ENCODE peak calls at places on chromosomes 4 and X, in seven cellular contexts. C is endothelial cell of umbilical vein, D is heart right ventricle, W is neural progenitor cell, F is suprapubic skin, U is upper lobe of left lung, J is sigmoid colon. L is an unnamed sample.
A peak's percentile ranks its signal among the peaks of the same experiment; 100 is the strongest.

GRCh38 chr4:4256799-4257198 is 8.8 kb upstream of the TMEM128 start:
- DNase-seq in W (no peak), U (no peak), C (no peak), F (no peak), J (no peak), D (no peak), L (no peak)

GRCh38 chrX:37871626-37872302 is 24.4 kb upstream of the DYNLT3 start:
- DNase-seq in D (peak; percentile 13), W (no peak), U (no peak), J (no peak), F (no peak), C (peak; percentile 46), L (peak; percentile 76)

GRCh38 chr4:180953572-180953971 is 1289.6 kb upstream of the TENM3 start:
- DNase-seq in C (no peak), W (peak; percentile 34), F (no peak), U (no peak), D (no peak), J (no peak), L (no peak)

GRCh38 chrX:149512225-149512885 is 7.2 kb upstream of the IDS start:
- DNase-seq in D (peak; percentile 40), J (no peak), F (no peak), U (no peak), C (peak; percentile 55), W (peak; percentile 62), L (no peak)

GRCh38 chr4:139054791-139055376 is 39.3 kb downstream of the NOCT start:
- DNase-seq in U (no peak), F (no peak), D (no peak), C (no peak), J (no peak), W (no peak), L (no peak)

GRCh38 chr4:55169352-55169959 is 44.1 kb upstream of the KDR start:
- DNase-seq in F (no peak), D (peak; percentile 25), C (no peak), U (no peak), W (peak; percentile 81), J (no peak), L (no peak)

GRCh38 chr4:23789765-23790164 is 100.1 kb downstream of the PPARGC1A start:
- DNase-seq in J (peak; percentile 65), F (no peak), W (no peak), D (peak; percentile 71), U (no peak), C (no peak), L (no peak)

GRCh38 chr4:3747582-3747906 is 18.6 kb upstream of the ADRA2C start:
- DNase-seq in F (no peak), D (no peak), J (no peak), W (peak; percentile 67), U (peak; percentile 29), C (no peak), L (no peak)

GRCh38 chrX:104253567-104254441 is 929 bp downstream of the ESX1 start:
- DNase-seq in F (no peak), J (no peak), C (no peak), W (peak; percentile 69), U (peak; percentile 59), D (no peak), L (no peak)

GRCh38 chrX:49003696-49004095 is 1.6 kb upstream of the GRIPAP1 start:
- DNase-seq in J (no peak), C (no peak), D (no peak), W (no peak), F (no peak), U (no peak), L (no peak)

GRCh38 chr4:15550491-15550890 is 80.8 kb downstream of the CC2D2A start:
- DNase-seq in U (no peak), J (no peak), C (no peak), F (no peak), D (no peak), W (no peak), L (no peak)

GRCh38 chrX:20267924-20268701 is 1.4 kb upstream of the RPS6KA3 start:
- DNase-seq in U (peak; percentile 84), C (peak; percentile 28), J (peak; percentile 86), D (peak; percentile 38), W (peak; percentile 61), F (peak; percentile 74), L (no peak)

GRCh38 chrX:347351-348117 is 28.9 kb upstream of the GTPBP6 start:
- DNase-seq in F (peak; percentile 76), D (no peak), J (peak; percentile 55), C (no peak), U (peak; percentile 74), W (no peak), L (peak; percentile 67)

GRCh38 chr4:156672924-156673323 is 298.7 kb downstream of the PDGFC start:
- DNase-seq in F (no peak), C (no peak), W (no peak), D (no peak), U (no peak), J (no peak), L (no peak)

GRCh38 chr4:38757945-38758344 is 24.8 kb downstream of the TLR10 start:
- DNase-seq in W (peak; percentile 15), F (no peak), J (no peak), U (no peak), D (no peak), C (no peak), L (no peak)

GRCh38 chrX:104922206-104922621 is 298.3 kb downstream of the TEX13A start:
- DNase-seq in D (peak; percentile 17), F (peak; percentile 71), J (peak; percentile 70), C (peak; percentile 53), W (peak; percentile 72), U (no peak), L (no peak)

GRCh38 chr4:8345946-8346814 is 76.6 kb downstream of the HTRA3 start:
- DNase-seq in D (no peak), J (peak; percentile 40), F (peak; percentile 58), W (no peak), U (peak; percentile 81), C (no peak), L (no peak)

GRCh38 chrX:12988797-12989196 is 13.9 kb downstream of the TMSB4X start:
- DNase-seq in C (peak; percentile 73), W (no peak), J (no peak), U (no peak), D (no peak), F (no peak), L (no peak)

GRCh38 chrX:116379854-116380253 is 56.6 kb upstream of the SLC6A14 start:
- DNase-seq in D (no peak), F (no peak), J (no peak), C (peak; percentile 0), U (no peak), W (no peak), L (peak; percentile 60)

GRCh38 chr4:57103051-57103450 is 7.1 kb downstream of the IGFBP7 start:
- DNase-seq in F (no peak), W (no peak), D (peak; percentile 57), C (peak; percentile 59), U (no peak), J (no peak), L (no peak)

GRCh38 chrX:7985568-7985967 is 58.4 kb upstream of the PNPLA4 start:
- DNase-seq in F (no peak), W (no peak), D (no peak), U (no peak), J (no peak), C (no peak), L (no peak)

GRCh38 chr4:107619731-107620130 is 100.3 kb downstream of the PAPSS1 start:
- DNase-seq in W (no peak), F (no peak), U (no peak), C (no peak), D (no peak), J (no peak), L (no peak)
- H3K4me3 ChIP-seq in W (no peak overlapping the region), F (no peak overlapping the region), U (no peak overlapping the region), C (no peak overlapping the region), D (no peak overlapping the region), J (no peak overlapping the region), L (no peak overlapping the region)

DNA sequence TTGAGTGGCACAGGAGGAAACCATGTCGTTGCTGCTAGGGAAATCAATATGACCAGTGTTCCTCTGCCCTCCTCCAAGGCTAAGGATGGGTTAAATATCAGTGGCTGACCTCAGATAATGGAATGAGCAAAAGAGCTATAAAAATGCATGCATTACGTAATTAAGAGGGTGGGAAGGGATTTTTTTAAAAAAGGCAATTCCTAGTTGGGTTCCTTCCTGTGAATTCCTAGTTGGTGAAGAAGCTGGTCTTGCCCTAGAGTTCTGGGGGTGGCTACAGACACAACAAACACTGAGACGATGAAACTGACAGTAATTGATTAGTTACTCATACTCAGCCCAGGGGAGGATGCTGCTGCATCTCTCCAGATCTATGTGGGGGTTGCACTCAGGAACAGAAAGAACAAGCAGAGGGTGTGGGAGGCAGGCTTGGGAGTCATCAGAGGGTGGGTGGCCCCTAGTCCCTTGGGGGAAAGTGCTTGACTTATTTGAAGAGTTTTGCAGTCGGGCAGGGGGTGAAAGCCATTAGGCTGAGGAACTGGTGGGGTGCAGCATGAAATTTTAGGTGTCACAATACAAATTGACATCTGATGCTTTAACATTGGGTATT is 662.0 kb upstream of the FRG1 start:
- DNase-seq in W (no peak), J (no peak), U (no peak), F (no peak), D (no peak), C (no peak), L (no peak)
- H3K36me3 ChIP-seq in W (no peaks in the 10 kb centered on the region), J (no peaks in the 10 kb centered on the region), U (no peaks in the 10 kb centered on the region), F (no peaks in the 10 kb centered on the region), D (no peaks in the 10 kb centered on the region), C (no peaks in the 10 kb centered on the region), L (no peaks in the 10 kb centered on the region)

DNA sequence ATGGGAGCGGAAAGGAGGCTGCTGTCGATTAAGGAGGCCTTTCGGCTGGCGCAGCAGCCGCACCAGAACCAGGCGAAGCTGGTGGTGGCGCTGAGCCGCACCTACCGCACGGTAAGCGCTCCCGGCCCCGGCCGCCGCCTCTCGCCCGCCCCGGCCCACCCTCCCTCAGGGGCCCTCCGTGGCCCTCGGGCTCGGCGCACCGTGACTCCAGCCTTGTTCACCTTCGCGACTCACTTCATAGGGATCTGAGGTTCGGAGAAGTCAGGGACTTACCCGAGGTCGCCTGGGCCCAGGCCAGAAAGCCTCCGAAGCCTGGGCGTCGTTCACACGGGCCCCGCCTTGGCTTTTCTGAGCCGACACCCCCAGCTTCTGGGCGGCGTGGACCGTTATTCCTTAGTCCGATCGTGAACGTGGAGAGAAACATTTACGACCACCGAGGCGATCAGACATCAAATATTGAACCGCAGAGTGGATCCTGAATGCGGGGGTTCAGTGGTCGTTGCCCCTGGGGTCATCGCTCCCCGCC is 362 bp downstream of the NCAPG start:
- DNase-seq in U (peak; percentile 89), W (no peak), C (no peak), F (peak; percentile 77), D (no peak), J (no peak), L (no peak)
- H3K27ac ChIP-seq in U (no peak overlapping the region), W (no peak overlapping the region), C (peak overlapping the region; percentile 68), F (no peak overlapping the region), D (no peak overlapping the region), J (no peak overlapping the region), L (peak overlapping the region; percentile 65)

DNA sequence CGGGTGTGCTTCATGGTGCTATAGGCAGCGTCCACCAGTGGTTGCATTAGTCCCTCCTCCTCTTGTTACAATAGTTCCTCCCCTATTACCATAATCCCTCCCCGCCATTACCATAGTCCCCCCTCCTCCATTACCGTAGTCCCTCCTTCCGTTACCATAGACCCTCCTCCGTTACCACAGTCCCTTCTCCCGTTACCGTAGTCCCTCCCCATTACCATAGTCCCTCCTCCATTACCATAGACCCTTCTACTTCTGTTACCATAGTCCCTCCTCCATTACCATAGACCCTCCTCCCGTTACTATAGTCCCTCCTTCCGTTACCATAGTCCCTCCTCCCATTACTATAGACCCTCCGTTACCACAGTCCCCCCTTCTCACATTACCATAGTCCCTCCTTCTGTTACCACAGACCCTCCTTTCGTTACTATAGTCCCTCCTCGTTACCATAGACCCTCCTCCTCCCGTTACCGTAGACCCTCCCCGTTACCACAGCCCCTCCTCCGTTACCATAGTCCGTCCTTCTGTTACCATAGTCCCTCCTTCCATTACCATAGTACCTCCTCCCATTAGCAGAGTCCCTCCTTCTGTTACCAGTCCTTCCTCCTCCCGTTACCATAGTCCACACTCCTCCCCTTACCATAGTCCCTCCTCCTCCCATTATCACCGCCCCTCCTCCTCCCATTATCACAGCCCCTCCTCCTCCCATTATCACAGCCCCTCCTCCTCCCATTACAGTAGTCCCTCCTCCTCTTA is 129.6 kb downstream of the DHRSX start:
- DNase-seq in D (no peak), F (no peak), C (peak; percentile 7), W (no peak), J (no peak), U (no peak), L (no peak)
- H3K4me3 ChIP-seq in D (no peak overlapping the region), F (no peak overlapping the region), C (no peak overlapping the region), W (no peak overlapping the region), J (no peak overlapping the region), U (no peak overlapping the region), L (no peak overlapping the region)

L was measured in RWPE2.